ENCODE peak calls at places on chromosomes 2 and 18, in eight cellular contexts. R is A549; A is RWPE1; E is GM10248; C is WTC11; H is fibroblast of the aortic adventitia; V is CD8-positive, alpha-beta T cell; D is lower leg skin. K is an unnamed sample.

GRCh38 chr18:66136039-66136438 is 385.2 kb downstream of the CDH7 start:
- DNase-seq in R (no peak), V (no peak), D (no peak), E (no peak), C (no peak), A (no peak), H (no peak), K (no peak)

GRCh38 chr2:138846216-138846821 is 66.1 kb upstream of the NXPH2 start:
- DNase-seq in R (peak), A (peak), H (peak), D (no peak), E (peak), V (no peak), C (no peak), K (no peak)

GRCh38 chr2:58032016-58032750 is 14.4 kb upstream of the VRK2 start:
- DNase-seq in R (no peak), H (no peak), V (no peak), C (no peak), A (no peak), D (no peak), E (no peak), K (peak)

GRCh38 chr2:54329482-54330225 is 73.6 kb upstream of the TSPYL6 start:
- DNase-seq in V (no peak), E (no peak), D (no peak), A (no peak), H (peak), C (no peak), R (no peak), K (no peak)

GRCh38 chr18:43886341-43886740 is 609.1 kb upstream of the SYT4 start:
- DNase-seq in R (no peak), C (no peak), H (no peak), D (no peak), A (no peak), E (no peak), V (no peak), K (no peak)

GRCh38 chr2:28377984-28378678 is 14.5 kb upstream of the FOSL2 start:
- DNase-seq in C (no peak), A (peak), R (no peak), V (no peak), H (no peak), D (peak), E (no peak), K (peak)

GRCh38 chr18:9814431-9814830 is 71.3 kb upstream of the TXNDC2 start:
- DNase-seq in H (peak), R (peak), A (no peak), D (no peak), C (no peak), V (no peak), E (no peak), K (no peak)

GRCh38 chr2:157488877-157489276 is 45.0 kb upstream of the CYTIP start:
- DNase-seq in C (no peak), R (peak), E (no peak), H (no peak), A (no peak), D (no peak), V (no peak), K (no peak)

GRCh38 chr18:37335337-37335736 is 230.3 kb downstream of the CELF4 start:
- DNase-seq in E (no peak), R (peak), H (no peak), C (peak), A (no peak), D (no peak), V (no peak), K (no peak)

GRCh38 chr2:180781276-180781675 is 199.1 kb upstream of the UBE2E3 start:
- DNase-seq in E (no peak), R (no peak), A (no peak), H (peak), D (no peak), V (no peak), C (no peak), K (no peak)

GRCh38 chr2:238691596-238692491 is 156.0 kb upstream of the TWIST2 start:
- DNase-seq in H (no peak), R (no peak), E (no peak), A (no peak), D (no peak), C (no peak), V (no peak), K (no peak)

GRCh38 chr2:85243101-85244072 is 84.4 kb downstream of the TGOLN2 start:
- DNase-seq in C (peak), R (peak), H (no peak), D (peak), E (no peak), A (no peak), V (no peak), K (no peak)

DNA sequence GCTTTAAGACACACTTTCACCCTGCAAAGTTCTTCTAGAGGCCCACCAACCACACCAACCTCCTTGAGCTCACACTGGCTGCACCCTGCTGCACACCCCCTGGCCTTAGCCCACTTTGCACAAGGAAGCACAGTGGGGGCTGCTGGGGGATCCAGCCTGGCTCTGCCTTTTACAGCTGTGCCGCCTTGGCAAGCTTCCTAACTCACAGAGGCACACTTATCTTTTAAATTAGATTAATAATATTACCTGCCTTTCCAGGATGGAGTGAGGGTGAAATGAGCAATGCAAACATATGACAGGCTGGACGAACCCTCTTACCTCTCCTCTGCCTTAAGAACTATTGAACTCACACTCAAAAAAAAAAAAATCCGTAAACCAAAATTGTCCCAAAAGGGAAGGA is 715.8 kb upstream of the ID2 start:
- DNase-seq in D (no peak), V (no peak), H (no peak), R (no peak), C (no peak), A (no peak), E (no peak), K (no peak)
- TF ChIP-seq CTCF in D (no peak), V (no peak), H (no peak), R (no peak), C (no peak), A (no peak), E (no peak), K (no peak)

DNA sequence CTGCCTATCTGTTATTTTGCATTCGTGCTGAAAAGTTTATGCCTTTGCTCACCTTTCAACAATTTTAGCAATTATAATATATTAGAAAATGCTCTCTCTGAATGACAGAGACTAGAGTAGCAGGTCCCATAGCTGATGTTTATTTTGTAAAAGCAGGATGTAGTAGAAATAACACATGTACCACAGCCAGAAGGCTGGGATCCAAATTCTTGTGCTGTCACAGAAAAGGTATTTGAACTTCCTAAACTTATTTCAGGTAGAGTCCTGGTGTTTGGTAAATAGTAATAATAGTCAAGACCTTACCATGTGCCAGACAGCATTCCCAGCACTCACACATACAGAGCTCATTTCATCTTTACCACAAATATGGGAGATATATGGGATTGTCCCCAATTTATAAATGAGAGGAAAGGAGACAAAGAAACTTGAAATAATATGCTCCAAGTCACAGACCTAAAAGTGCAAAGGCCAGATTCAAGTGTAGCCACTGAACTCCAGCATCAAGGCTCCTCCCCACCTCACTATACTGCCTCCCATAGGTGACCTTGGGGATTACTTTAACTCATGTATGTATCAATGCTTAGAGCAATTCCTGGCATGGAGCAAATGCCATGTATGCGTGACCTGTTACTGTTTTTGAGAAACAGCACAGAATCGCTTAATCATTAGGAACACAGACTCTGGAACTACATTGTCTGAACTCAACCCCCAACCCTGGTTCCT is 284.7 kb upstream of the RAB12 start:
- DNase-seq in A (no peak), E (no peak), H (no peak), D (no peak), R (no peak), C (no peak), V (no peak), K (no peak)
- TF ChIP-seq CTCF in A (no peak), E (no peak), H (peak), D (no peak), R (no peak), C (no peak), V (no peak), K (no peak)

DNA sequence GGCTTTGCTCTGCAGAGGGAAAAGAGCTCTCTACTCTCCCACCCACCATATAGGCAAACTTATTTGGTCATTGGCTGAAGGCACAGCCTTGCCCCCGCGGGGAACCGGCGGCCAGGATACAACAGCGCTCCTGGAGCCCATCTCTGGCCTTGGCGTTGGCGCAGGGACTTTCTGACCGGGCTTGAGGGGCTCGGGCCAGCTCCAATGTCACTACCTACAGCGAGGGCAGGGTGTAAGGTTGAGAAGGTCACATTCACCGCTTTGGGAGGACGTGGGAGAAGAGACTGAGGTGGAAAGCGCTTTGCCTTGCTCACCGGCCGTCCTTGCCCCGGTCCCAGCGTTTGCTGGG is 2.2 kb downstream of the ONECUT2 start:
- DNase-seq in D (no peak), A (no peak), E (no peak), R (peak), V (no peak), C (peak), H (no peak), K (no peak)
- TF ChIP-seq CTCF in D (no peak), A (no peak), E (no peak), R (no peak), V (no peak), C (no peak), H (no peak), K (no peak)

DNA sequence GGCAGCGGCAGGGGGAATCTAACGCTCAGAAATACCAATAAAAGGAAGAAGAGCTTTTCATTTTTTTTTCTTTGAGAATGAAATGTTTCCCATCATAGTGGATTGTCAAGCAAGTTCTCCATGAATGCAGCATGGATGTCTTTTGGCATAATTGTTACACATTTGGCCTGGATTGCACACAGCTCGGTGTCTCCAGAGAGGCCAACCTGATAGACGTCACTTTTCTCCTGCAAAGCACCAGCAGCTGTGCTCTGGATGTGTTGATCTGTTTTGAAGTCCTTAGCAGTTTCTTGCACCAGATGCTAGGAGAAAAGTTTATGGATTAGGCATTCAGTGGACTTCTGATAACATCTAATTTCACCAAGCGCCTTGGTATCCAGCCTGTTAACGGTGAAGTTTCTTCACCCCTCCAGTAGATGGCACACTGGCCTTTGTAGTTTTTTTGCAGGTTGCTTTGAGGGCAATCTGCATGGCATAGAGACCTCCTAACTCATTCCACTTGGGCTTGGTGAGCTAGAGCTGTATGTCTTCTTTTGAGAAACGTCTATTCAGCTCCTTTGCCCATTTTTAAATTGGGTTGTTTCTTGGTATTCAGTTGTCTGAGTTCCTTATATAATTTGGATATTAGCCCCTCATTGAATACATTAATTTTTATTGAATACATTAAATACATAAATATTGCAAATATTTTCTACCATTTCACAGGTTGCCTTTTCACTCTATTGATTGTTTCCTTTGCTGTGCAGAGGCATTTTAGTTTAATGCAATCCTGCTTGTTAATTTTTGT is 59.7 kb downstream of the PTH2R start:
- DNase-seq in R (peak), C (peak), A (peak), V (no peak), E (peak), D (no peak), H (peak), K (peak)
- TF ChIP-seq CTCF in R (peak), C (peak), A (peak), V (no peak), E (peak), D (no peak), H (peak), K (peak)

GRCh38 chr18:28013064-28013463 is 163.9 kb downstream of the CDH2 start:
- DNase-seq in A (no peak), D (no peak), R (peak), E (no peak), H (peak), V (no peak), C (no peak), K (no peak)
- TF ChIP-seq CTCF in A (peak), D (no peak), R (peak), E (no peak), H (peak), V (no peak), C (no peak), K (no peak)

GRCh38 chr2:148816176-148816575 is 58.9 kb upstream of the KIF5C start:
- DNase-seq in H (no peak), A (no peak), V (no peak), R (no peak), D (no peak), C (no peak), E (no peak), K (no peak)

GRCh38 chr2:148814143-148814852 is 60.7 kb upstream of the KIF5C start:
- DNase-seq in D (no peak), V (no peak), R (no peak), E (no peak), A (no peak), H (peak), C (no peak), K (no peak)

GRCh38 chr2:148814853-148815419 is 60.1 kb upstream of the KIF5C start:
- DNase-seq in D (no peak), A (peak), H (peak), V (no peak), R (no peak), C (no peak), E (no peak), K (no peak)

GRCh38 chr2:148812306-148812705 is 62.7 kb upstream of the KIF5C start:
- DNase-seq in C (no peak), V (no peak), R (no peak), H (peak), D (no peak), E (no peak), A (peak), K (no peak)

GRCh38 chr2:148813603-148814065 is 61.4 kb upstream of the KIF5C start:
- DNase-seq in H (no peak), E (peak), A (no peak), R (no peak), D (no peak), C (peak), V (peak), K (no peak)
- TF ChIP-seq CTCF in H (no peak), E (peak), A (no peak), R (no peak), D (no peak), C (peak), V (no peak), K (no peak)

GRCh38 chr2:162152147-162152546 is at the start of gene GCG:
- DNase-seq in A (no peak), H (no peak), D (no peak), C (no peak), E (no peak), V (no peak), R (no peak), K (no peak)

GRCh38 chr2:162156149-162156548 is 4.1 kb upstream of the GCG start:
- DNase-seq in V (no peak), A (no peak), D (no peak), R (no peak), E (no peak), H (no peak), C (no peak), K (no peak)

GRCh38 chr2:162149940-162150339 is 2.1 kb downstream of the GCG start:
- DNase-seq in V (no peak), A (no peak), E (no peak), C (no peak), H (no peak), R (no peak), D (no peak), K (no peak)

GRCh38 chr2:162155093-162155492 is 3.0 kb upstream of the GCG start:
- DNase-seq in D (no peak), E (no peak), V (no peak), R (no peak), C (no peak), A (no peak), H (no peak), K (no peak)

GRCh38 chr2:162153608-162154224 is 1.7 kb upstream of the GCG start:
- DNase-seq in D (no peak), A (peak), C (peak), H (peak), R (peak), E (peak), V (peak), K (peak)
- TF ChIP-seq CTCF in D (no peak), A (peak), C (peak), H (peak), R (peak), E (peak), V (peak), K (peak)

GRCh38 chr18:23057096-23057495 is 78.2 kb upstream of the CABLES1 start:
- DNase-seq in R (no peak), V (no peak), A (no peak), H (no peak), C (no peak), E (no peak), D (no peak), K (no peak)

GRCh38 chr18:23049698-23050373 is 85.4 kb upstream of the CABLES1 start:
- DNase-seq in D (no peak), H (no peak), C (no peak), R (no peak), E (no peak), A (no peak), V (no peak), K (no peak)

GRCh38 chr18:23056315-23056714 is 79.0 kb upstream of the CABLES1 start:
- DNase-seq in C (no peak), D (no peak), E (no peak), A (no peak), H (no peak), V (no peak), R (no peak), K (no peak)

GRCh38 chr18:23054553-23054952 is 80.7 kb upstream of the CABLES1 start:
- DNase-seq in D (no peak), R (no peak), A (no peak), H (no peak), V (no peak), C (no peak), E (no peak), K (no peak)

GRCh38 chr18:23053756-23054457 is 81.4 kb upstream of the CABLES1 start:
- DNase-seq in C (peak), V (no peak), E (no peak), A (peak), D (no peak), H (peak), R (peak), K (no peak)
- TF ChIP-seq CTCF in C (peak), V (no peak), E (no peak), A (no peak), D (no peak), H (peak), R (no peak), K (no peak)

GRCh38 chr2:201185863-201186262 is 2.9 kb downstream of the CASP10 start:
- DNase-seq in H (no peak), E (no peak), D (no peak), R (no peak), C (no peak), V (no peak), A (no peak), K (no peak)

GRCh38 chr2:201183373-201183742 is 417 bp downstream of the CASP10 start:
- DNase-seq in A (no peak), H (no peak), R (no peak), V (no peak), E (no peak), D (no peak), C (no peak), K (no peak)

GRCh38 chr2:201188449-201188848 is 5.5 kb downstream of the CASP10 start:
- DNase-seq in R (no peak), A (no peak), H (no peak), V (no peak), D (no peak), E (no peak), C (no peak), K (no peak)

GRCh38 chr2:201180010-201180409 is 2.9 kb upstream of the CASP10 start:
- DNase-seq in V (no peak), C (no peak), D (no peak), A (no peak), H (no peak), R (peak), E (no peak), K (no peak)

GRCh38 chr2:201182650-201183372 is at the start of gene CASP10:
- DNase-seq in C (no peak), A (peak), R (peak), V (peak), H (peak), D (no peak), E (peak), K (peak)
- TF ChIP-seq CTCF in C (no peak), A (no peak), R (peak), V (peak), H (peak), D (no peak), E (peak), K (peak)

K was measured in HL-60.